ENCODE peak calls at places on chromosomes 11 and 22, in eight cellular contexts. P is H1; H is SK-N-SH; U is cardiac muscle cell; K is GDM1; X is CD4-positive, alpha-beta memory T cell; J is putamen; M is CD8-positive, alpha-beta memory T cell. I is an unnamed sample.

GRCh38 chr11:115670538-115671200 is 166.5 kb upstream of the CADM1 start:
- DNase-seq in H (peak), P (no peak), K (no peak), U (no peak), X (no peak), M (no peak), J (no peak), I (no peak)

GRCh38 chr11:78207532-78208256 is 19.0 kb downstream of the USP35 start:
- DNase-seq in K (no peak), H (peak), U (no peak), P (no peak), M (no peak), J (no peak), X (no peak), I (no peak)

GRCh38 chr11:43830928-43831440 is 49.6 kb upstream of the ALKBH3 start:
- DNase-seq in M (no peak), H (no peak), P (no peak), U (no peak), X (no peak), J (peak), K (no peak), I (no peak)

GRCh38 chr22:46738961-46739870 is 1.2 kb upstream of the CERK start:
- DNase-seq in P (peak), H (no peak), J (no peak), M (peak), X (peak), K (no peak), U (no peak), I (no peak)

GRCh38 chr22:27247691-27248434 is 553.7 kb downstream of the MN1 start:
- DNase-seq in U (no peak), H (no peak), X (no peak), K (no peak), M (no peak), J (no peak), P (no peak), I (no peak)

GRCh38 chr11:2209370-2209801 is 37.8 kb upstream of the TH start:
- DNase-seq in H (peak), U (no peak), K (no peak), P (peak), M (no peak), J (no peak), X (no peak), I (peak)

GRCh38 chr11:12539570-12539969 is 134.7 kb upstream of the TEAD1 start:
- DNase-seq in H (no peak), J (no peak), U (no peak), K (no peak), P (no peak), M (no peak), X (no peak), I (peak)

GRCh38 chr11:121476379-121477032 is 23.7 kb upstream of the SORL1-AS1 start:
- DNase-seq in U (no peak), K (no peak), X (no peak), H (no peak), J (no peak), P (no peak), M (no peak), I (no peak)

GRCh38 chr11:64303109-64304031 is 2.0 kb upstream of the ESRRA start:
- DNase-seq in H (no peak), M (no peak), U (no peak), X (no peak), P (no peak), J (no peak), K (no peak), I (peak)

GRCh38 chr22:33034753-33035152 is 23.4 kb downstream of the SYN3 start:
- DNase-seq in X (no peak), J (no peak), U (no peak), H (no peak), P (no peak), M (no peak), K (no peak), I (peak)

GRCh38 chr11:111765320-111765983 is 737 bp downstream of the PPP2R1B start:
- DNase-seq in P (no peak), J (no peak), U (no peak), K (no peak), M (peak), H (no peak), X (peak), I (no peak)

GRCh38 chr22:17891427-17892167 is 117.3 kb upstream of the BID start:
- DNase-seq in K (no peak), M (no peak), P (peak), H (peak), U (peak), X (no peak), J (no peak), I (peak)

GRCh38 chr11:84290647-84291046 is 1004.5 kb upstream of the CCDC90B start:
- DNase-seq in H (no peak), U (no peak), J (no peak), P (no peak), M (no peak), X (no peak), K (no peak), I (no peak)

GRCh38 chr11:120627535-120628163 is 116.1 kb downstream of the GRIK4 start:
- DNase-seq in P (no peak), X (no peak), U (no peak), K (no peak), J (no peak), M (no peak), H (no peak), I (no peak)

GRCh38 chr11:104905271-104905670 is 7.0 kb upstream of the CASP12 start:
- DNase-seq in J (no peak), U (no peak), P (no peak), K (no peak), H (no peak), X (no peak), M (no peak), I (no peak)

GRCh38 chr11:93529707-93530467 is 13.3 kb downstream of the SMCO4 start:
- DNase-seq in P (no peak), H (no peak), J (no peak), X (no peak), U (no peak), K (no peak), M (no peak), I (no peak)

GRCh38 chr11:111387318-111387863 is 8.3 kb upstream of the POU2AF1 start:
- DNase-seq in M (no peak), P (no peak), X (no peak), U (no peak), J (peak), H (peak), K (no peak), I (peak)

GRCh38 chr22:41844513-41844912 is 11.6 kb downstream of the SREBF2 start:
- DNase-seq in H (no peak), X (no peak), J (no peak), U (no peak), M (no peak), P (no peak), K (no peak), I (no peak)

GRCh38 chr11:93063101-93063500 is 93.7 kb downstream of the MTNR1B start:
- DNase-seq in J (no peak), M (no peak), U (no peak), X (no peak), P (no peak), H (no peak), K (no peak), I (no peak)

GRCh38 chr11:111793863-111794262 is 27.7 kb upstream of the PPP2R1B start:
- DNase-seq in J (no peak), P (no peak), U (no peak), H (peak), K (no peak), X (no peak), M (no peak), I (peak)

GRCh38 chr22:31104869-31105268 is 2.5 kb downstream of the SELENOM start:
- DNase-seq in P (peak), K (no peak), U (no peak), H (no peak), X (peak), M (no peak), J (no peak), I (no peak)

GRCh38 chr11:62930157-62930556 is 9.0 kb upstream of the CHRM1 start:
- DNase-seq in P (no peak), H (peak), X (no peak), M (no peak), U (peak), J (no peak), K (no peak), I (no peak)

GRCh38 chr11:129815596-129816461 is at the start of gene TMEM45B:
- DNase-seq in P (peak), J (no peak), X (peak), U (peak), H (peak), K (no peak), M (peak), I (peak)

GRCh38 chr11:1589996-1590395 is 4.9 kb upstream of the KRTAP5-1 start:
- DNase-seq in M (no peak), X (no peak), H (no peak), K (no peak), U (no peak), J (no peak), P (no peak), I (no peak)

GRCh38 chr11:111702623-111703022 is 63.6 kb downstream of the PPP2R1B start:
- DNase-seq in U (no peak), P (no peak), X (no peak), M (no peak), K (no peak), J (no peak), H (no peak), I (no peak)

GRCh38 chr11:33388793-33389525 is 131.8 kb downstream of the HIPK3 start:
- DNase-seq in M (no peak), P (no peak), X (no peak), H (no peak), J (no peak), U (no peak), K (no peak), I (no peak)

GRCh38 chr11:22433066-22433450 is 94.9 kb downstream of the SLC17A6 start:
- DNase-seq in U (no peak), M (no peak), K (no peak), J (no peak), P (no peak), X (no peak), H (no peak), I (no peak)

GRCh38 chr11:59829358-59829757 is 15.9 kb downstream of the CBLIF start:
- DNase-seq in M (no peak), U (no peak), P (no peak), H (no peak), K (no peak), J (no peak), X (no peak), I (no peak)

GRCh38 chr11:42576318-42576717 is 735.5 kb upstream of the API5 start:
- DNase-seq in P (no peak), M (no peak), J (no peak), U (no peak), H (no peak), K (no peak), X (no peak), I (no peak)

GRCh38 chr11:101516546-101516945 is 67.3 kb downstream of the TRPC6 start:
- DNase-seq in M (no peak), K (no peak), U (peak), P (no peak), J (no peak), H (no peak), X (no peak), I (no peak)

GRCh38 chr11:14336507-14337503 is 22.2 kb downstream of the RRAS2 start:
- DNase-seq in U (no peak), P (no peak), K (no peak), M (no peak), J (no peak), H (no peak), X (no peak), I (no peak)

GRCh38 chr11:19739872-19740271 is 27.2 kb downstream of the NAV2 start:
- DNase-seq in J (no peak), M (no peak), K (no peak), U (peak), P (peak), X (no peak), H (no peak), I (no peak)

GRCh38 chr22:37218771-37219411 is 6.6 kb upstream of the SSTR3 start:
- DNase-seq in H (no peak), P (no peak), K (peak), J (no peak), X (peak), M (peak), U (no peak), I (no peak)

GRCh38 chr11:134731562-134731961 is 319.5 kb upstream of the B3GAT1 start:
- DNase-seq in K (no peak), J (no peak), U (peak), X (no peak), P (peak), H (no peak), M (no peak), I (no peak)

GRCh38 chr11:26964335-26964734 is 29.6 kb upstream of the FIBIN start:
- DNase-seq in X (no peak), J (no peak), U (no peak), H (no peak), P (no peak), M (no peak), K (no peak), I (no peak)

GRCh38 chr22:49838771-49839717 is 11.4 kb upstream of the BRD1 start:
- DNase-seq in X (peak), K (peak), M (peak), P (peak), U (no peak), H (no peak), J (no peak), I (no peak)

GRCh38 chr22:46578824-46579561 is 41.2 kb upstream of the GRAMD4 start:
- DNase-seq in J (no peak), U (no peak), P (no peak), X (no peak), H (peak), K (no peak), M (no peak), I (peak)

GRCh38 chr22:23566716-23567475 is 13.2 kb downstream of the IGLL1 start:
- DNase-seq in X (no peak), P (no peak), H (no peak), U (no peak), K (no peak), J (no peak), M (no peak), I (no peak)

I was measured in left lobe of liver.